ENCODE peak calls at places on chromosome 18, in six cellular contexts. F is GM23338, T is tibial artery, Z is upper lobe of right lung, B is hepatocyte, H is astrocyte of the cerebellum. V is an unnamed sample.

GRCh38 chr18:32301976-32302743 is 112.3 kb downstream of the MEP1B start:
- DNase-seq in F (no peak), T (no peak), Z (no peak), B (peak; percentile 28), H (peak; percentile 68), V (no peak)

GRCh38 chr18:58580623-58581022 is 48.3 kb downstream of the ALPK2 start:
- DNase-seq in F (peak; percentile 81), T (no peak), Z (no peak), B (no peak), H (peak; percentile 78), V (no peak)

GRCh38 chr18:63138469-63139340 is 180.9 kb downstream of the BCL2 start:
- DNase-seq in F (peak; percentile 93), T (no peak), Z (no peak), B (no peak), H (no peak), V (no peak)

GRCh38 chr18:55105873-55106272 is 146.6 kb upstream of the CCDC68 start:
- DNase-seq in F (no peak), T (no peak), Z (no peak), B (no peak), H (no peak), V (no peak)

GRCh38 chr18:10519999-10520935 is 5.6 kb upstream of the NAPG start:
- DNase-seq in F (peak; percentile 89), T (peak; percentile 89), Z (peak; percentile 87), B (peak; percentile 93), H (peak; percentile 97), V (peak; percentile 89)

GRCh38 chr18:35467624-35468016 is 30.1 kb downstream of the INO80C start:
- DNase-seq in F (no peak), T (no peak), Z (no peak), B (no peak), H (no peak), V (no peak)

GRCh38 chr18:61833387-61833786 is 59.4 kb downstream of the RNF152 start:
- DNase-seq in F (no peak), T (no peak), Z (no peak), B (no peak), H (peak; percentile 35), V (peak; percentile 63)

GRCh38 chr18:28584726-28585125 is 407.8 kb upstream of the CDH2 start:
- DNase-seq in F (peak; percentile 81), T (no peak), Z (no peak), B (peak; percentile 8), H (peak; percentile 87), V (peak; percentile 66)

GRCh38 chr18:52339891-52340371 is at the start of gene DCC:
- DNase-seq in F (peak; percentile 82), T (no peak), Z (no peak), B (peak; percentile 77), H (peak; percentile 45), V (no peak)

DNA sequence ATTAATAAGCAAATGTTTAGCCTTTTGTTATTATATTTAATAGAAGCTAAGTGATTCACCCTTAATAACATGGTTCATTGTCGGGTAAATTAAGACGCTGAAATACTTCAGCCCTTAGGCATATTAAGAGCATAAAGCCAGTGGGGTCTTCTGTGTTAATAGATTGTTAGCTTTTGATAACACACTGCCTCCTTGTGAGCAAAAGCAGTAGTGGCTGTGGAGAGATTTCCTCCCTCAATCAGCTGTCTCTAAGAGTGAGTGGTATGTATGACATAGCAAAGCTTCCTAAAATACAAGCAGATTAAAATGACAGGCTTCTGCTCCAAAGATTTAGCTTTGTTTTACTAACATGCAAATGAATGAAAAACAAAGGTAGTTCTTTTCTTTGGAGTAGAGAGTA is 143.7 kb upstream of the SYT4 start:
- DNase-seq in F (peak; percentile 63), T (no peak), Z (no peak), B (no peak), H (no peak), V (no peak)
- TF ChIP-seq CTCF in F (peak; percentile 83), T (no peak), Z (no peak), B (peak; percentile 11), H (peak; percentile 33), V (no peak)

GRCh38 chr18:79705272-79705671 is 25.7 kb downstream of the CTDP1 start:
- DNase-seq in F (no peak), T (no peak), Z (no peak), B (no peak), H (no peak), V (no peak)
- H3K4me3 ChIP-seq in F (no peak overlapping the region), T (no peak overlapping the region), Z (no peak overlapping the region), B (no peak overlapping the region), H (no peak overlapping the region), V (no peak overlapping the region)

DNA sequence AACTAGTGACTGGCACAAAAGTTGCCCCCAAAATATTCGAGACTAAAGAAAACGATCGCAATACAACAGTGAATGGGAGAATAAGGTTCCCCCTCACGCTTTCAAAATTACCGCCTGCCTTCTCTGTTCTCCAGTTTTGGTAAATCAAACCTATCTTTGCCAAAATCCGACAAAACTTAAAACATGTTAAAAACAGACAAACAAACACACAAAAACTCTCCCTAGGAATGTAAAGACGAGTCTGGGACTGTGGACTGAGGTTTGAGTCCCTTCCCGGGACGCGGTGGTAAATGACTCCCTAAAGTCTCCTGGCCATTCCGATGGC is 435 bp upstream of the IMPACT start:
- DNase-seq in F (no peak), T (no peak), Z (no peak), B (no peak), H (no peak), V (no peak)
- TF ChIP-seq CTCF in F (no peak), T (no peak), Z (no peak), B (no peak), H (no peak), V (no peak)

DNA sequence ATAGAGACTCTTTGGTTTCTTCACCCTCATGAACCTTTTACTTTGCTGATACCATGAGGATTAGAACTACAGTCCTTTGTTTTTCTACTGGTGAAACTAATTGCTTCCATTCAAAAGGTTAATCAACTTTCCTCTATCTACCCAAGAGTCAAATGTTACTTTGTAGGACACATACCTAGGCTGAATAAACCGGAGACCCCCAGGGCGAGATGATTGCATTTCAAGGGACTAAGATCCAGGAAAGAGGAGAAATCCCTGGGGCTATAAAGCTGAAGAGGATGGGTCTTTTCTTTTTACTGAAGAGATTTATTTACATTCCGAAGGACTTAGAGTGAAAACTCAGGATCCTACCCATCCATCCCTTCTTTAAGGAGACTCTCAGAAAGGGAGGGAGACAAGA is 332.0 kb downstream of the CDH19 start:
- DNase-seq in F (peak; percentile 93), T (no peak), Z (no peak), B (no peak), H (no peak), V (no peak)
- H3K4me3 ChIP-seq in F (no peak overlapping the region), T (no peak overlapping the region), Z (no peak overlapping the region), B (no peak overlapping the region), H (no peak overlapping the region), V (no peak overlapping the region)